ENCODE peak calls at places on chromosomes 1 and 21, in nine cellular contexts. Z is HuH-7; M is CD4-positive, CD25-positive, alpha-beta regulatory T cell; D is OCI-LY7; V is adrenal gland; E is hypothalamus; C is NCI-H748 treated with DMSO at 0.1 percent for 48 hours; W is SIG-M5; B is stimulated activated CD8-positive, alpha-beta memory T cell treated with anti-CD3 and anti-CD28 coated beads, Interleukin-7, amount 100 ng/mL, for 48 hours. T is an unnamed sample.

GRCh38 chr1:25477448-25478034 is 46.8 kb downstream of the MACO1 start:
- DNase-seq in Z (no peak), M (no peak), D (no peak), V (no peak), E (no peak), C (no peak), W (no peak), B (no peak), T (no peak)

GRCh38 chr1:183896466-183897026 is 91.6 kb downstream of the RGL1 start:
- DNase-seq in Z (no peak), M (no peak), D (no peak), V (no peak), E (no peak), C (no peak), W (peak; percentile 95), B (no peak), T (peak; percentile 84)

GRCh38 chr1:205014772-205015171 is 28.2 kb upstream of the CNTN2 start:
- DNase-seq in Z (no peak), M (no peak), D (no peak), V (no peak), E (no peak), C (no peak), W (no peak), B (no peak), T (no peak)

GRCh38 chr1:37078866-37079265 is 44.6 kb upstream of the GRIK3 start:
- DNase-seq in Z (no peak), M (no peak), D (no peak), V (no peak), E (no peak), C (no peak), W (no peak), B (no peak), T (no peak)

GRCh38 chr1:116990612-116991151 is 10.9 kb upstream of the CD101 start:
- DNase-seq in Z (no peak), M (no peak), D (no peak), V (peak; percentile 65), E (no peak), C (no peak), W (peak; percentile 17), B (no peak), T (no peak)

GRCh38 chr1:223750730-223751572 is 38.6 kb downstream of the CAPN2 start:
- DNase-seq in Z (peak; percentile 45), M (no peak), D (no peak), V (no peak), E (no peak), C (no peak), W (no peak), B (no peak), T (no peak)

GRCh38 chr1:91165033-91165654 is 143.3 kb upstream of the ZNF644 start:
- DNase-seq in Z (peak; percentile 78), M (peak; percentile 22), D (peak; percentile 61), V (peak; percentile 72), E (peak; percentile 19), C (peak; percentile 37), W (no peak), B (peak; percentile 46), T (peak; percentile 68)

GRCh38 chr1:10980841-10981727 is 31.4 kb upstream of the TARDBP start:
- DNase-seq in Z (no peak), M (no peak), D (no peak), V (no peak), E (peak; percentile 62), C (no peak), W (no peak), B (no peak), T (no peak)

GRCh38 chr1:202129453-202130274 is 6.9 kb downstream of the GPR37L1 start:
- DNase-seq in Z (no peak), M (no peak), D (no peak), V (peak; percentile 45), E (peak; percentile 70), C (no peak), W (no peak), B (no peak), T (no peak)

GRCh38 chr1:27057389-27057788 is 44.7 kb upstream of the TENT5B start:
- DNase-seq in Z (no peak), M (no peak), D (no peak), V (no peak), E (no peak), C (no peak), W (no peak), B (no peak), T (no peak)

GRCh38 chr1:64906447-64906846 is 59.9 kb downstream of the JAK1 start:
- DNase-seq in Z (no peak), M (no peak), D (no peak), V (no peak), E (no peak), C (no peak), W (no peak), B (no peak), T (no peak)

GRCh38 chr1:167489581-167490340 is 28.6 kb downstream of the CD247 start:
- DNase-seq in Z (no peak), M (peak; percentile 46), D (no peak), V (no peak), E (no peak), C (no peak), W (no peak), B (no peak), T (peak; percentile 26)

GRCh38 chr1:197731449-197731848 is 43.8 kb downstream of the DENND1B start:
- DNase-seq in Z (no peak), M (no peak), D (no peak), V (no peak), E (no peak), C (no peak), W (no peak), B (no peak), T (no peak)

GRCh38 chr21:45285266-45285931 is 2.3 kb downstream of the POFUT2 start:
- DNase-seq in Z (no peak), M (no peak), D (no peak), V (no peak), E (no peak), C (no peak), W (no peak), B (no peak), T (no peak)

GRCh38 chr1:115725600-115725999 is 42.9 kb downstream of the CASQ2 start:
- DNase-seq in Z (no peak), M (no peak), D (no peak), V (no peak), E (no peak), C (no peak), W (no peak), B (no peak), T (peak; percentile 25)

GRCh38 chr21:33492571-33492970 is 1.1 kb upstream of the DNAJC28 start:
- DNase-seq in Z (no peak), M (no peak), D (no peak), V (no peak), E (no peak), C (no peak), W (no peak), B (no peak), T (peak; percentile 85)

GRCh38 chr1:110341872-110342331 is 2.7 kb downstream of the RBM15 start:
- DNase-seq in Z (no peak), M (no peak), D (no peak), V (no peak), E (no peak), C (no peak), W (no peak), B (no peak), T (no peak)

GRCh38 chr1:76868154-76868882 is 1.0 kb downstream of the ST6GALNAC5 start:
- DNase-seq in Z (peak; percentile 39), M (no peak), D (no peak), V (peak; percentile 55), E (no peak), C (peak; percentile 74), W (no peak), B (no peak), T (peak; percentile 50)

GRCh38 chr1:221234821-221235220 is 355.6 kb downstream of the HLX start:
- DNase-seq in Z (no peak), M (no peak), D (no peak), V (no peak), E (no peak), C (no peak), W (no peak), B (no peak), T (no peak)

GRCh38 chr1:149849246-149849946 is 50.0 kb upstream of the BOLA1 start:
- DNase-seq in Z (no peak), M (no peak), D (peak; percentile 50), V (no peak), E (no peak), C (no peak), W (no peak), B (no peak), T (peak; percentile 0)

GRCh38 chr21:45976666-45977335 is 4.8 kb upstream of the COL6A1 start:
- DNase-seq in Z (no peak), M (no peak), D (no peak), V (no peak), E (no peak), C (no peak), W (no peak), B (no peak), T (no peak)

GRCh38 chr1:201013991-201014815 is 9.3 kb downstream of the KIF21B start:
- DNase-seq in Z (no peak), M (no peak), D (no peak), V (no peak), E (no peak), C (no peak), W (no peak), B (no peak), T (peak; percentile 30)

GRCh38 chr1:18923721-18924610 is 21.6 kb upstream of the ALDH4A1 start:
- DNase-seq in Z (no peak), M (no peak), D (no peak), V (no peak), E (no peak), C (no peak), W (no peak), B (no peak), T (no peak)

GRCh38 chr1:54547601-54548388 is at the start of gene ACOT11:
- DNase-seq in Z (peak; percentile 18), M (no peak), D (no peak), V (peak; percentile 92), E (peak; percentile 70), C (no peak), W (no peak), B (no peak), T (peak; percentile 87)

GRCh38 chr1:179169616-179170467 is 59.6 kb downstream of the ABL2 start:
- DNase-seq in Z (no peak), M (no peak), D (no peak), V (no peak), E (no peak), C (no peak), W (no peak), B (no peak), T (peak; percentile 83)

GRCh38 chr1:205030916-205031315 is 12.1 kb upstream of the CNTN2 start:
- DNase-seq in Z (no peak), M (no peak), D (no peak), V (no peak), E (no peak), C (no peak), W (no peak), B (no peak), T (no peak)

GRCh38 chr1:58981392-58981791 is 197.5 kb upstream of the JUN start:
- DNase-seq in Z (no peak), M (no peak), D (no peak), V (no peak), E (no peak), C (no peak), W (no peak), B (no peak), T (no peak)

GRCh38 chr1:5164155-5164554 is 509.7 kb downstream of the AJAP1 start:
- DNase-seq in Z (no peak), M (no peak), D (no peak), V (no peak), E (no peak), C (no peak), W (no peak), B (no peak), T (no peak)

GRCh38 chr1:3681231-3681897 is 29.0 kb downstream of the TP73 start:
- DNase-seq in Z (no peak), M (no peak), D (no peak), V (no peak), E (no peak), C (no peak), W (no peak), B (no peak), T (no peak)

GRCh38 chr1:147539122-147539575 is 2.2 kb upstream of the BCL9 start:
- DNase-seq in Z (no peak), M (no peak), D (no peak), V (peak; percentile 72), E (no peak), C (no peak), W (no peak), B (no peak), T (peak; percentile 55)

GRCh38 chr1:16207318-16208269 is 4.9 kb downstream of the ARHGEF19 start:
- DNase-seq in Z (no peak), M (no peak), D (no peak), V (peak; percentile 80), E (no peak), C (no peak), W (no peak), B (no peak), T (peak; percentile 25)

T was measured in cardiac muscle cell.